ENCODE peak calls at places on chromosomes 1 and 21, in nine cellular contexts. One of them, this sample, is unnamed.

GRCh38 chr21:32209580-32209979 is 69.3 kb downstream of the MIS18A start:
- DNase-seq in ELR: no peak
- DNase-seq in IMR-90: no peak
- DNase-seq in T-helper 1 cell: no peak
- DNase-seq in Caki2: no peak
- DNase-seq in mammary epithelial cell: no peak
- DNase-seq in SHP77: no peak
- DNase-seq in WTC11: no peak
- DNase-seq in caudate nucleus: no peak
- DNase-seq in this sample: no peak

GRCh38 chr1:7011826-7012225 is 226.6 kb downstream of the CAMTA1 start:
- DNase-seq in ELR: no peak
- DNase-seq in IMR-90: no peak
- DNase-seq in T-helper 1 cell: no peak
- DNase-seq in Caki2: no peak
- DNase-seq in mammary epithelial cell: no peak
- DNase-seq in SHP77: no peak
- DNase-seq in WTC11: no peak
- DNase-seq in caudate nucleus: no peak
- DNase-seq in this sample: no peak

GRCh38 chr1:151570819-151571218 is 30.7 kb downstream of the TUFT1 start:
- DNase-seq in ELR: no peak
- DNase-seq in IMR-90: no peak
- DNase-seq in T-helper 1 cell: no peak
- DNase-seq in Caki2: no peak
- DNase-seq in mammary epithelial cell: peak; percentile 56
- DNase-seq in SHP77: no peak
- DNase-seq in WTC11: no peak
- DNase-seq in caudate nucleus: no peak
- DNase-seq in this sample: no peak

GRCh38 chr21:41745971-41746743 is 20.7 kb downstream of the RIPK4 start:
- DNase-seq in ELR: no peak
- DNase-seq in IMR-90: no peak
- DNase-seq in T-helper 1 cell: no peak
- DNase-seq in Caki2: no peak
- DNase-seq in mammary epithelial cell: no peak
- DNase-seq in SHP77: no peak
- DNase-seq in WTC11: peak; percentile 44
- DNase-seq in caudate nucleus: no peak
- DNase-seq in this sample: no peak

GRCh38 chr1:91831132-91831930 is 54.6 kb downstream of the TGFBR3 start:
- DNase-seq in ELR: no peak
- DNase-seq in IMR-90: peak; percentile 86
- DNase-seq in T-helper 1 cell: no peak
- DNase-seq in Caki2: no peak
- DNase-seq in mammary epithelial cell: no peak
- DNase-seq in SHP77: no peak
- DNase-seq in WTC11: no peak
- DNase-seq in caudate nucleus: no peak
- DNase-seq in this sample: no peak

GRCh38 chr1:115829947-115830346 is 11.0 kb downstream of the NHLH2 start:
- DNase-seq in ELR: peak; percentile 38
- DNase-seq in IMR-90: no peak
- DNase-seq in T-helper 1 cell: no peak
- DNase-seq in Caki2: no peak
- DNase-seq in mammary epithelial cell: no peak
- DNase-seq in SHP77: no peak
- DNase-seq in WTC11: peak; percentile 15
- DNase-seq in caudate nucleus: no peak
- DNase-seq in this sample: no peak

GRCh38 chr1:52632732-52633290 is at the start of gene SHISAL2A:
- DNase-seq in ELR: peak; percentile 7
- DNase-seq in IMR-90: no peak
- DNase-seq in T-helper 1 cell: peak; percentile 59
- DNase-seq in Caki2: no peak
- DNase-seq in mammary epithelial cell: no peak
- DNase-seq in SHP77: no peak
- DNase-seq in WTC11: peak; percentile 73
- DNase-seq in caudate nucleus: no peak
- DNase-seq in this sample: peak; percentile 55

GRCh38 chr1:41485605-41486004 is 1.1 kb upstream of the EDN2 start:
- DNase-seq in ELR: peak; percentile 91
- DNase-seq in IMR-90: peak; percentile 79
- DNase-seq in T-helper 1 cell: no peak
- DNase-seq in Caki2: peak; percentile 85
- DNase-seq in mammary epithelial cell: peak; percentile 74
- DNase-seq in SHP77: no peak
- DNase-seq in WTC11: no peak
- DNase-seq in caudate nucleus: no peak
- DNase-seq in this sample: no peak

GRCh38 chr1:236502579-236502971 is 21.2 kb upstream of the LGALS8 start:
- DNase-seq in ELR: peak; percentile 52
- DNase-seq in IMR-90: peak; percentile 46
- DNase-seq in T-helper 1 cell: no peak
- DNase-seq in Caki2: peak; percentile 60
- DNase-seq in mammary epithelial cell: peak; percentile 31
- DNase-seq in SHP77: no peak
- DNase-seq in WTC11: no peak
- DNase-seq in caudate nucleus: no peak
- DNase-seq in this sample: no peak

GRCh38 chr1:218850367-218850766 is 323.3 kb upstream of the LYPLAL1 start:
- DNase-seq in ELR: peak; percentile 75
- DNase-seq in IMR-90: peak; percentile 69
- DNase-seq in T-helper 1 cell: no peak
- DNase-seq in Caki2: no peak
- DNase-seq in mammary epithelial cell: no peak
- DNase-seq in SHP77: no peak
- DNase-seq in WTC11: no peak
- DNase-seq in caudate nucleus: no peak
- DNase-seq in this sample: no peak

GRCh38 chr1:3283849-3284248 is 170.6 kb upstream of the ARHGEF16 start:
- DNase-seq in ELR: no peak
- DNase-seq in IMR-90: no peak
- DNase-seq in T-helper 1 cell: no peak
- DNase-seq in Caki2: no peak
- DNase-seq in mammary epithelial cell: no peak
- DNase-seq in SHP77: no peak
- DNase-seq in WTC11: peak; percentile 77
- DNase-seq in caudate nucleus: no peak
- DNase-seq in this sample: no peak

GRCh38 chr1:237386362-237387143 is 344.6 kb downstream of the RYR2 start:
- DNase-seq in ELR: peak; percentile 63
- DNase-seq in IMR-90: peak; percentile 32
- DNase-seq in T-helper 1 cell: no peak
- DNase-seq in Caki2: peak; percentile 10
- DNase-seq in mammary epithelial cell: no peak
- DNase-seq in SHP77: peak; percentile 2
- DNase-seq in WTC11: no peak
- DNase-seq in caudate nucleus: no peak
- DNase-seq in this sample: no peak

GRCh38 chr21:36218691-36219090 is 62.1 kb downstream of the DOP1B start:
- DNase-seq in ELR: no peak
- DNase-seq in IMR-90: no peak
- DNase-seq in T-helper 1 cell: no peak
- DNase-seq in Caki2: no peak
- DNase-seq in mammary epithelial cell: no peak
- DNase-seq in SHP77: no peak
- DNase-seq in WTC11: no peak
- DNase-seq in caudate nucleus: no peak
- DNase-seq in this sample: no peak

GRCh38 chr1:2585318-2586092 is 1.1 kb upstream of the PRXL2B start:
- DNase-seq in ELR: peak; percentile 55
- DNase-seq in IMR-90: peak; percentile 24
- DNase-seq in T-helper 1 cell: peak; percentile 64
- DNase-seq in Caki2: peak; percentile 48
- DNase-seq in mammary epithelial cell: peak; percentile 32
- DNase-seq in SHP77: no peak
- DNase-seq in WTC11: no peak
- DNase-seq in caudate nucleus: peak; percentile 61
- DNase-seq in this sample: peak; percentile 53

GRCh38 chr1:235783148-235783776 is 83.4 kb downstream of the LYST start:
- DNase-seq in ELR: peak; percentile 80
- DNase-seq in IMR-90: peak; percentile 73
- DNase-seq in T-helper 1 cell: no peak
- DNase-seq in Caki2: peak; percentile 23
- DNase-seq in mammary epithelial cell: peak; percentile 21
- DNase-seq in SHP77: peak; percentile 29
- DNase-seq in WTC11: no peak
- DNase-seq in caudate nucleus: no peak
- DNase-seq in this sample: no peak

GRCh38 chr1:117599822-117600221 is 6.0 kb upstream of the TENT5C start:
- DNase-seq in ELR: no peak
- DNase-seq in IMR-90: no peak
- DNase-seq in T-helper 1 cell: no peak
- DNase-seq in Caki2: no peak
- DNase-seq in mammary epithelial cell: no peak
- DNase-seq in SHP77: no peak
- DNase-seq in WTC11: no peak
- DNase-seq in caudate nucleus: no peak
- DNase-seq in this sample: no peak

GRCh38 chr1:12438349-12438924 is 179.6 kb downstream of the DHRS3 start:
- DNase-seq in ELR: no peak
- DNase-seq in IMR-90: no peak
- DNase-seq in T-helper 1 cell: peak; percentile 15
- DNase-seq in Caki2: no peak
- DNase-seq in mammary epithelial cell: peak; percentile 37
- DNase-seq in SHP77: no peak
- DNase-seq in WTC11: no peak
- DNase-seq in caudate nucleus: no peak
- DNase-seq in this sample: no peak

GRCh38 chr1:240174734-240175133 is 83.1 kb downstream of the FMN2 start:
- DNase-seq in ELR: no peak
- DNase-seq in IMR-90: no peak
- DNase-seq in T-helper 1 cell: no peak
- DNase-seq in Caki2: no peak
- DNase-seq in mammary epithelial cell: no peak
- DNase-seq in SHP77: no peak
- DNase-seq in WTC11: no peak
- DNase-seq in caudate nucleus: no peak
- DNase-seq in this sample: no peak

GRCh38 chr1:58823481-58824010 is 39.7 kb upstream of the JUN start:
- DNase-seq in ELR: peak; percentile 97
- DNase-seq in IMR-90: peak; percentile 95
- DNase-seq in T-helper 1 cell: no peak
- DNase-seq in Caki2: peak; percentile 81
- DNase-seq in mammary epithelial cell: peak; percentile 88
- DNase-seq in SHP77: no peak
- DNase-seq in WTC11: no peak
- DNase-seq in caudate nucleus: no peak
- DNase-seq in this sample: no peak

GRCh38 chr1:118927421-118927820 is 60.7 kb downstream of the TBX15 start:
- DNase-seq in ELR: no peak
- DNase-seq in IMR-90: no peak
- DNase-seq in T-helper 1 cell: no peak
- DNase-seq in Caki2: no peak
- DNase-seq in mammary epithelial cell: no peak
- DNase-seq in SHP77: no peak
- DNase-seq in WTC11: no peak
- DNase-seq in caudate nucleus: no peak
- DNase-seq in this sample: no peak

GRCh38 chr1:26889580-26890466 is at the start of gene GPN2:
- DNase-seq in ELR: peak; percentile 79
- DNase-seq in IMR-90: peak; percentile 72
- DNase-seq in T-helper 1 cell: peak; percentile 71
- DNase-seq in Caki2: peak; percentile 74
- DNase-seq in mammary epithelial cell: peak; percentile 68
- DNase-seq in SHP77: peak; percentile 62
- DNase-seq in WTC11: peak; percentile 67
- DNase-seq in caudate nucleus: peak; percentile 76
- DNase-seq in this sample: peak; percentile 68

GRCh38 chr21:35336534-35336933 is 287.4 kb upstream of the RUNX1 start:
- DNase-seq in ELR: no peak
- DNase-seq in IMR-90: no peak
- DNase-seq in T-helper 1 cell: no peak
- DNase-seq in Caki2: no peak
- DNase-seq in mammary epithelial cell: no peak
- DNase-seq in SHP77: no peak
- DNase-seq in WTC11: no peak
- DNase-seq in caudate nucleus: no peak
- DNase-seq in this sample: no peak

GRCh38 chr1:210222288-210223006 is 10.1 kb upstream of the SERTAD4 start:
- DNase-seq in ELR: no peak
- DNase-seq in IMR-90: no peak
- DNase-seq in T-helper 1 cell: no peak
- DNase-seq in Caki2: peak; percentile 74
- DNase-seq in mammary epithelial cell: no peak
- DNase-seq in SHP77: no peak
- DNase-seq in WTC11: no peak
- DNase-seq in caudate nucleus: no peak
- DNase-seq in this sample: no peak

GRCh38 chr1:201506573-201507567 is at the start of gene CSRP1:
- DNase-seq in ELR: peak; percentile 88
- DNase-seq in IMR-90: peak; percentile 87
- DNase-seq in T-helper 1 cell: peak; percentile 54
- DNase-seq in Caki2: peak; percentile 81
- DNase-seq in mammary epithelial cell: peak; percentile 84
- DNase-seq in SHP77: peak; percentile 53
- DNase-seq in WTC11: peak; percentile 49
- DNase-seq in caudate nucleus: peak; percentile 72
- DNase-seq in this sample: peak; percentile 69

GRCh38 chr21:42304556-42305454 is 10.4 kb downstream of the TFF3 start:
- DNase-seq in ELR: no peak
- DNase-seq in IMR-90: no peak
- DNase-seq in T-helper 1 cell: no peak
- DNase-seq in Caki2: no peak
- DNase-seq in mammary epithelial cell: no peak
- DNase-seq in SHP77: no peak
- DNase-seq in WTC11: peak; percentile 0
- DNase-seq in caudate nucleus: no peak
- DNase-seq in this sample: no peak

GRCh38 chr1:101239095-101240040 is 2.5 kb downstream of the S1PR1 start:
- DNase-seq in ELR: no peak
- DNase-seq in IMR-90: no peak
- DNase-seq in T-helper 1 cell: peak; percentile 56
- DNase-seq in Caki2: no peak
- DNase-seq in mammary epithelial cell: no peak
- DNase-seq in SHP77: no peak
- DNase-seq in WTC11: no peak
- DNase-seq in caudate nucleus: no peak
- DNase-seq in this sample: peak; percentile 29

GRCh38 chr1:180167721-180168467 is 13.2 kb downstream of the QSOX1 start:
- DNase-seq in ELR: peak; percentile 62
- DNase-seq in IMR-90: peak; percentile 22
- DNase-seq in T-helper 1 cell: peak; percentile 8
- DNase-seq in Caki2: peak; percentile 97
- DNase-seq in mammary epithelial cell: peak; percentile 55
- DNase-seq in SHP77: no peak
- DNase-seq in WTC11: peak; percentile 80
- DNase-seq in caudate nucleus: no peak
- DNase-seq in this sample: no peak

GRCh38 chr1:23194119-23194984 is 22.9 kb downstream of the HTR1D start:
- DNase-seq in ELR: peak; percentile 97
- DNase-seq in IMR-90: peak; percentile 95
- DNase-seq in T-helper 1 cell: no peak
- DNase-seq in Caki2: peak; percentile 52
- DNase-seq in mammary epithelial cell: peak; percentile 89
- DNase-seq in SHP77: no peak
- DNase-seq in WTC11: no peak
- DNase-seq in caudate nucleus: no peak
- DNase-seq in this sample: no peak

GRCh38 chr1:166258017-166258416 is 91.2 kb upstream of the FAM78B start:
- DNase-seq in ELR: no peak
- DNase-seq in IMR-90: no peak
- DNase-seq in T-helper 1 cell: no peak
- DNase-seq in Caki2: no peak
- DNase-seq in mammary epithelial cell: no peak
- DNase-seq in SHP77: no peak
- DNase-seq in WTC11: no peak
- DNase-seq in caudate nucleus: no peak
- DNase-seq in this sample: no peak

GRCh38 chr1:206949208-206949607 is 2.9 kb upstream of the PIGR start:
- DNase-seq in ELR: no peak
- DNase-seq in IMR-90: no peak
- DNase-seq in T-helper 1 cell: no peak
- DNase-seq in Caki2: no peak
- DNase-seq in mammary epithelial cell: no peak
- DNase-seq in SHP77: no peak
- DNase-seq in WTC11: no peak
- DNase-seq in caudate nucleus: no peak
- DNase-seq in this sample: no peak

GRCh38 chr1:28087614-28088167 is 719 bp downstream of the EYA3 start:
- DNase-seq in ELR: peak; percentile 37
- DNase-seq in IMR-90: peak; percentile 27
- DNase-seq in T-helper 1 cell: no peak
- DNase-seq in Caki2: peak; percentile 44
- DNase-seq in mammary epithelial cell: peak; percentile 36
- DNase-seq in SHP77: no peak
- DNase-seq in WTC11: no peak
- DNase-seq in caudate nucleus: no peak
- DNase-seq in this sample: no peak